ENCODE peak calls at places on chromosomes 11 and 22, in six cellular contexts. One of them, this sample, is unnamed.

GRCh38 chr22:42577623-42578240 is 24.0 kb downstream of the SERHL2 start:
- DNase-seq in NCI-H345: no peak
- DNase-seq in pancreas: no peak
- DNase-seq in stimulated activated naive B cell treated with anti-CD40 and anti-IgM and Interleukin-4, amounts not matched to agents 10 μg/mL and 1 μg/mL and 100 μg/mL, for 72 hours: no peak
- DNase-seq in sigmoid colon: no peak
- DNase-seq in NCI-H1092 treated with DMSO at 0.1 percent for 48 hours: no peak
- DNase-seq in this sample: no peak

GRCh38 chr22:50248192-50249084 is 2.6 kb downstream of the HDAC10 start:
- DNase-seq in stimulated activated naive B cell treated with anti-CD40 and anti-IgM and Interleukin-4, amounts not matched to agents 10 μg/mL and 1 μg/mL and 100 μg/mL, for 72 hours: no peak
- DNase-seq in NCI-H345: no peak
- DNase-seq in pancreas: no peak
- DNase-seq in sigmoid colon: no peak
- DNase-seq in NCI-H1092 treated with DMSO at 0.1 percent for 48 hours: no peak
- DNase-seq in this sample: no peak

GRCh38 chr11:78341841-78342240 is 75.8 kb downstream of the GAB2 start:
- DNase-seq in sigmoid colon: no peak
- DNase-seq in NCI-H1092 treated with DMSO at 0.1 percent for 48 hours: no peak
- DNase-seq in pancreas: no peak
- DNase-seq in NCI-H345: no peak
- DNase-seq in stimulated activated naive B cell treated with anti-CD40 and anti-IgM and Interleukin-4, amounts not matched to agents 10 μg/mL and 1 μg/mL and 100 μg/mL, for 72 hours: no peak
- DNase-seq in this sample: no peak

GRCh38 chr11:115717215-115717584 is 213.0 kb upstream of the CADM1 start:
- DNase-seq in stimulated activated naive B cell treated with anti-CD40 and anti-IgM and Interleukin-4, amounts not matched to agents 10 μg/mL and 1 μg/mL and 100 μg/mL, for 72 hours: no peak
- DNase-seq in NCI-H1092 treated with DMSO at 0.1 percent for 48 hours: no peak
- DNase-seq in NCI-H345: no peak
- DNase-seq in sigmoid colon: peak
- DNase-seq in pancreas: no peak
- DNase-seq in this sample: no peak

GRCh38 chr11:60875856-60876485 is 8.6 kb downstream of the ZP1 start:
- DNase-seq in NCI-H1092 treated with DMSO at 0.1 percent for 48 hours: no peak
- DNase-seq in sigmoid colon: peak
- DNase-seq in pancreas: no peak
- DNase-seq in stimulated activated naive B cell treated with anti-CD40 and anti-IgM and Interleukin-4, amounts not matched to agents 10 μg/mL and 1 μg/mL and 100 μg/mL, for 72 hours: no peak
- DNase-seq in NCI-H345: no peak
- DNase-seq in this sample: no peak

GRCh38 chr11:119373917-119374631 is 7.4 kb downstream of the USP2 start:
- DNase-seq in NCI-H345: peak
- DNase-seq in NCI-H1092 treated with DMSO at 0.1 percent for 48 hours: peak
- DNase-seq in stimulated activated naive B cell treated with anti-CD40 and anti-IgM and Interleukin-4, amounts not matched to agents 10 μg/mL and 1 μg/mL and 100 μg/mL, for 72 hours: no peak
- DNase-seq in pancreas: peak
- DNase-seq in sigmoid colon: no peak
- DNase-seq in this sample: peak

GRCh38 chr11:71563401-71563800 is 2.0 kb upstream of the KRTAP5-10 start:
- DNase-seq in NCI-H345: no peak
- DNase-seq in NCI-H1092 treated with DMSO at 0.1 percent for 48 hours: peak
- DNase-seq in stimulated activated naive B cell treated with anti-CD40 and anti-IgM and Interleukin-4, amounts not matched to agents 10 μg/mL and 1 μg/mL and 100 μg/mL, for 72 hours: peak
- DNase-seq in pancreas: no peak
- DNase-seq in sigmoid colon: no peak
- DNase-seq in this sample: no peak

GRCh38 chr22:24482998-24483397 is 12.1 kb upstream of the UPB1 start:
- DNase-seq in sigmoid colon: no peak
- DNase-seq in pancreas: no peak
- DNase-seq in stimulated activated naive B cell treated with anti-CD40 and anti-IgM and Interleukin-4, amounts not matched to agents 10 μg/mL and 1 μg/mL and 100 μg/mL, for 72 hours: no peak
- DNase-seq in NCI-H1092 treated with DMSO at 0.1 percent for 48 hours: peak
- DNase-seq in NCI-H345: no peak
- DNase-seq in this sample: no peak

GRCh38 chr22:48057116-48057835 is 1294.8 kb downstream of the TBC1D22A start:
- DNase-seq in stimulated activated naive B cell treated with anti-CD40 and anti-IgM and Interleukin-4, amounts not matched to agents 10 μg/mL and 1 μg/mL and 100 μg/mL, for 72 hours: no peak
- DNase-seq in pancreas: no peak
- DNase-seq in sigmoid colon: no peak
- DNase-seq in NCI-H345: no peak
- DNase-seq in NCI-H1092 treated with DMSO at 0.1 percent for 48 hours: no peak
- DNase-seq in this sample: no peak

GRCh38 chr11:71244116-71244815 is 8.1 kb downstream of the SHANK2 start:
- DNase-seq in sigmoid colon: peak
- DNase-seq in NCI-H345: no peak
- DNase-seq in stimulated activated naive B cell treated with anti-CD40 and anti-IgM and Interleukin-4, amounts not matched to agents 10 μg/mL and 1 μg/mL and 100 μg/mL, for 72 hours: no peak
- DNase-seq in pancreas: no peak
- DNase-seq in NCI-H1092 treated with DMSO at 0.1 percent for 48 hours: no peak
- DNase-seq in this sample: no peak

GRCh38 chr22:36982136-36982535 is 37.1 kb downstream of the TST start:
- DNase-seq in NCI-H1092 treated with DMSO at 0.1 percent for 48 hours: no peak
- DNase-seq in sigmoid colon: no peak
- DNase-seq in pancreas: no peak
- DNase-seq in stimulated activated naive B cell treated with anti-CD40 and anti-IgM and Interleukin-4, amounts not matched to agents 10 μg/mL and 1 μg/mL and 100 μg/mL, for 72 hours: no peak
- DNase-seq in NCI-H345: no peak
- DNase-seq in this sample: no peak

GRCh38 chr11:130449996-130450419 is 1.6 kb downstream of the ADAMTS15 start:
- DNase-seq in pancreas: peak
- DNase-seq in NCI-H345: no peak
- DNase-seq in stimulated activated naive B cell treated with anti-CD40 and anti-IgM and Interleukin-4, amounts not matched to agents 10 μg/mL and 1 μg/mL and 100 μg/mL, for 72 hours: no peak
- DNase-seq in NCI-H1092 treated with DMSO at 0.1 percent for 48 hours: no peak
- DNase-seq in sigmoid colon: peak
- DNase-seq in this sample: peak

GRCh38 chr11:2582958-2583604 is 116.7 kb downstream of the KCNQ1OT1 start:
- DNase-seq in NCI-H345: no peak
- DNase-seq in stimulated activated naive B cell treated with anti-CD40 and anti-IgM and Interleukin-4, amounts not matched to agents 10 μg/mL and 1 μg/mL and 100 μg/mL, for 72 hours: no peak
- DNase-seq in pancreas: peak
- DNase-seq in NCI-H1092 treated with DMSO at 0.1 percent for 48 hours: no peak
- DNase-seq in sigmoid colon: peak
- DNase-seq in this sample: peak

GRCh38 chr11:61694971-61695706 is 14.9 kb downstream of the DAGLA start:
- DNase-seq in sigmoid colon: peak
- DNase-seq in NCI-H345: peak
- DNase-seq in NCI-H1092 treated with DMSO at 0.1 percent for 48 hours: peak
- DNase-seq in stimulated activated naive B cell treated with anti-CD40 and anti-IgM and Interleukin-4, amounts not matched to agents 10 μg/mL and 1 μg/mL and 100 μg/mL, for 72 hours: no peak
- DNase-seq in pancreas: peak
- DNase-seq in this sample: no peak

GRCh38 chr11:59857444-59858434 is 8.5 kb downstream of the TCN1 start:
- DNase-seq in stimulated activated naive B cell treated with anti-CD40 and anti-IgM and Interleukin-4, amounts not matched to agents 10 μg/mL and 1 μg/mL and 100 μg/mL, for 72 hours: no peak
- DNase-seq in NCI-H345: no peak
- DNase-seq in NCI-H1092 treated with DMSO at 0.1 percent for 48 hours: no peak
- DNase-seq in sigmoid colon: no peak
- DNase-seq in pancreas: no peak
- DNase-seq in this sample: no peak

GRCh38 chr22:19543970-19544708 is 19.9 kb upstream of the CLDN5 start:
- DNase-seq in sigmoid colon: no peak
- DNase-seq in NCI-H345: no peak
- DNase-seq in stimulated activated naive B cell treated with anti-CD40 and anti-IgM and Interleukin-4, amounts not matched to agents 10 μg/mL and 1 μg/mL and 100 μg/mL, for 72 hours: no peak
- DNase-seq in pancreas: no peak
- DNase-seq in NCI-H1092 treated with DMSO at 0.1 percent for 48 hours: no peak
- DNase-seq in this sample: no peak

This sample was measured in sciatic nerve.